ENCODE peak calls at places on chromosome 14, in six cellular contexts. One of them, this sample, is unnamed.

GRCh38 chr14:54447231-54447692 is 6.1 kb upstream of the CNIH1 start:
- DNase-seq in body of pancreas: no peak
- DNase-seq in sigmoid colon: no peak
- DNase-seq in dorsolateral prefrontal cortex: no peak
- DNase-seq in aorta: no peak
- DNase-seq in coronary artery: no peak
- DNase-seq in this sample: no peak

GRCh38 chr14:99262977-99263448 is 9.0 kb downstream of the BCL11B start:
- DNase-seq in body of pancreas: no peak
- DNase-seq in sigmoid colon: no peak
- DNase-seq in aorta: no peak
- DNase-seq in coronary artery: no peak
- DNase-seq in dorsolateral prefrontal cortex: no peak
- DNase-seq in this sample: no peak

GRCh38 chr14:104891121-104891551 is 26.1 kb downstream of the CEP170B start:
- DNase-seq in dorsolateral prefrontal cortex: no peak
- DNase-seq in body of pancreas: no peak
- DNase-seq in aorta: no peak
- DNase-seq in sigmoid colon: no peak
- DNase-seq in coronary artery: no peak
- DNase-seq in this sample: no peak

GRCh38 chr14:99659333-99659741 is 14.4 kb downstream of the HHIPL1 start:
- DNase-seq in dorsolateral prefrontal cortex: no peak
- DNase-seq in sigmoid colon: no peak
- DNase-seq in body of pancreas: no peak
- DNase-seq in coronary artery: no peak
- DNase-seq in aorta: no peak
- DNase-seq in this sample: no peak

GRCh38 chr14:104781271-104782077 is 14.1 kb downstream of the AKT1 start:
- DNase-seq in body of pancreas: no peak
- DNase-seq in aorta: no peak
- DNase-seq in coronary artery: no peak
- DNase-seq in dorsolateral prefrontal cortex: no peak
- DNase-seq in sigmoid colon: no peak
- DNase-seq in this sample: no peak

GRCh38 chr14:58280954-58281787 is 17.2 kb upstream of the ARID4A start:
- DNase-seq in aorta: peak; percentile 56
- DNase-seq in body of pancreas: no peak
- DNase-seq in coronary artery: no peak
- DNase-seq in dorsolateral prefrontal cortex: no peak
- DNase-seq in sigmoid colon: no peak
- DNase-seq in this sample: no peak

GRCh38 chr14:56964885-56965284 is 154.6 kb upstream of the OTX2 start:
- DNase-seq in aorta: no peak
- DNase-seq in sigmoid colon: no peak
- DNase-seq in body of pancreas: no peak
- DNase-seq in coronary artery: no peak
- DNase-seq in dorsolateral prefrontal cortex: no peak
- DNase-seq in this sample: no peak

GRCh38 chr14:71648725-71649124 is 283.5 kb upstream of the RGS6 start:
- DNase-seq in body of pancreas: no peak
- DNase-seq in dorsolateral prefrontal cortex: no peak
- DNase-seq in coronary artery: no peak
- DNase-seq in aorta: no peak
- DNase-seq in sigmoid colon: no peak
- DNase-seq in this sample: no peak

GRCh38 chr14:91387135-91387849 is 30.3 kb downstream of the CCDC88C start:
- DNase-seq in body of pancreas: no peak
- DNase-seq in coronary artery: no peak
- DNase-seq in aorta: peak; percentile 16
- DNase-seq in sigmoid colon: no peak
- DNase-seq in dorsolateral prefrontal cortex: no peak
- DNase-seq in this sample: no peak

GRCh38 chr14:90815817-90816662 is at the start of gene TTC7B:
- DNase-seq in sigmoid colon: peak; percentile 73
- DNase-seq in coronary artery: no peak
- DNase-seq in dorsolateral prefrontal cortex: peak; percentile 49
- DNase-seq in body of pancreas: peak; percentile 57
- DNase-seq in aorta: no peak
- DNase-seq in this sample: peak; percentile 30

GRCh38 chr14:21343035-21343794 is 40.6 kb downstream of the SUPT16H start:
- DNase-seq in body of pancreas: no peak
- DNase-seq in sigmoid colon: no peak
- DNase-seq in aorta: no peak
- DNase-seq in dorsolateral prefrontal cortex: no peak
- DNase-seq in coronary artery: no peak
- DNase-seq in this sample: no peak

GRCh38 chr14:88866305-88866704 is 41.9 kb downstream of the TTC8 start:
- DNase-seq in aorta: no peak
- DNase-seq in sigmoid colon: no peak
- DNase-seq in dorsolateral prefrontal cortex: no peak
- DNase-seq in body of pancreas: no peak
- DNase-seq in coronary artery: no peak
- DNase-seq in this sample: no peak

GRCh38 chr14:104977681-104978647 is at the start of gene AHNAK2:
- DNase-seq in body of pancreas: peak; percentile 75
- DNase-seq in coronary artery: no peak
- DNase-seq in sigmoid colon: peak; percentile 86
- DNase-seq in aorta: peak; percentile 89
- DNase-seq in dorsolateral prefrontal cortex: peak; percentile 67
- DNase-seq in this sample: peak; percentile 41

GRCh38 chr14:38207830-38208815 is at the start of gene SSTR1:
- DNase-seq in sigmoid colon: no peak
- DNase-seq in aorta: no peak
- DNase-seq in coronary artery: no peak
- DNase-seq in dorsolateral prefrontal cortex: no peak
- DNase-seq in body of pancreas: peak; percentile 85
- DNase-seq in this sample: no peak

GRCh38 chr14:67533754-67534085 is 630 bp downstream of the PLEKHH1 start:
- DNase-seq in sigmoid colon: peak; percentile 50
- DNase-seq in aorta: no peak
- DNase-seq in body of pancreas: no peak
- DNase-seq in coronary artery: no peak
- DNase-seq in dorsolateral prefrontal cortex: no peak
- DNase-seq in this sample: no peak

GRCh38 chr14:88998027-88998426 is 173.6 kb downstream of the TTC8 start:
- DNase-seq in dorsolateral prefrontal cortex: no peak
- DNase-seq in aorta: no peak
- DNase-seq in body of pancreas: no peak
- DNase-seq in coronary artery: no peak
- DNase-seq in sigmoid colon: no peak
- DNase-seq in this sample: no peak

GRCh38 chr14:24102357-24103048 is 8.4 kb downstream of the PCK2 start:
- DNase-seq in sigmoid colon: no peak
- DNase-seq in dorsolateral prefrontal cortex: no peak
- DNase-seq in aorta: peak; percentile 24
- DNase-seq in body of pancreas: no peak
- DNase-seq in coronary artery: no peak
- DNase-seq in this sample: no peak

GRCh38 chr14:102955636-102956035 is 33.2 kb downstream of the AMN start:
- DNase-seq in sigmoid colon: no peak
- DNase-seq in dorsolateral prefrontal cortex: no peak
- DNase-seq in body of pancreas: no peak
- DNase-seq in aorta: no peak
- DNase-seq in coronary artery: no peak
- DNase-seq in this sample: no peak

GRCh38 chr14:50804181-50804721 is 26.7 kb downstream of the NIN start:
- DNase-seq in coronary artery: no peak
- DNase-seq in sigmoid colon: no peak
- DNase-seq in aorta: peak; percentile 41
- DNase-seq in dorsolateral prefrontal cortex: no peak
- DNase-seq in body of pancreas: no peak
- DNase-seq in this sample: no peak

GRCh38 chr14:89248430-89249295 is 168.4 kb downstream of the FOXN3 start:
- DNase-seq in dorsolateral prefrontal cortex: no peak
- DNase-seq in sigmoid colon: no peak
- DNase-seq in coronary artery: no peak
- DNase-seq in body of pancreas: no peak
- DNase-seq in aorta: no peak
- DNase-seq in this sample: no peak

GRCh38 chr14:100065942-100066574 is 836 bp downstream of the EVL start:
- DNase-seq in coronary artery: no peak
- DNase-seq in dorsolateral prefrontal cortex: no peak
- DNase-seq in aorta: no peak
- DNase-seq in sigmoid colon: no peak
- DNase-seq in body of pancreas: no peak
- DNase-seq in this sample: no peak

GRCh38 chr14:72726444-72726843 is 167.5 kb downstream of the DPF3 start:
- DNase-seq in aorta: no peak
- DNase-seq in coronary artery: no peak
- DNase-seq in sigmoid colon: no peak
- DNase-seq in body of pancreas: no peak
- DNase-seq in dorsolateral prefrontal cortex: no peak
- DNase-seq in this sample: no peak

GRCh38 chr14:59905193-59905592 is 14.8 kb upstream of the LRRC9 start:
- DNase-seq in coronary artery: no peak
- DNase-seq in body of pancreas: no peak
- DNase-seq in dorsolateral prefrontal cortex: no peak
- DNase-seq in sigmoid colon: no peak
- DNase-seq in aorta: no peak
- DNase-seq in this sample: no peak

GRCh38 chr14:68140111-68140741 is 320.6 kb downstream of the RAD51B start:
- DNase-seq in dorsolateral prefrontal cortex: no peak
- DNase-seq in coronary artery: no peak
- DNase-seq in sigmoid colon: peak; percentile 89
- DNase-seq in body of pancreas: peak; percentile 44
- DNase-seq in aorta: peak; percentile 46
- DNase-seq in this sample: no peak

GRCh38 chr14:46250113-46250703 is 401.4 kb downstream of the RPL10L start:
- DNase-seq in sigmoid colon: no peak
- DNase-seq in aorta: no peak
- DNase-seq in coronary artery: no peak
- DNase-seq in body of pancreas: no peak
- DNase-seq in dorsolateral prefrontal cortex: no peak
- DNase-seq in this sample: no peak

GRCh38 chr14:72500234-72500838 is 393.6 kb downstream of the DPF3 start:
- DNase-seq in body of pancreas: no peak
- DNase-seq in aorta: no peak
- DNase-seq in coronary artery: no peak
- DNase-seq in sigmoid colon: no peak
- DNase-seq in dorsolateral prefrontal cortex: no peak
- DNase-seq in this sample: no peak

GRCh38 chr14:39368261-39368959 is 63.8 kb downstream of the FBXO33 start:
- DNase-seq in aorta: peak; percentile 54
- DNase-seq in dorsolateral prefrontal cortex: peak; percentile 49
- DNase-seq in coronary artery: no peak
- DNase-seq in body of pancreas: peak; percentile 57
- DNase-seq in sigmoid colon: peak; percentile 74
- DNase-seq in this sample: peak; percentile 44

GRCh38 chr14:55650992-55651391 is 71.0 kb downstream of the KTN1 start:
- DNase-seq in aorta: no peak
- DNase-seq in body of pancreas: no peak
- DNase-seq in dorsolateral prefrontal cortex: no peak
- DNase-seq in sigmoid colon: no peak
- DNase-seq in coronary artery: no peak
- DNase-seq in this sample: no peak
- H3K27ac ChIP-seq in aorta: no peak overlapping the region
- H3K27ac ChIP-seq in body of pancreas: no peak overlapping the region
- H3K27ac ChIP-seq in dorsolateral prefrontal cortex: no peak overlapping the region
- H3K27ac ChIP-seq in sigmoid colon: no peak overlapping the region
- H3K27ac ChIP-seq in coronary artery: no peak overlapping the region
- H3K27ac ChIP-seq in this sample: no peak overlapping the region

GRCh38 chr14:61466249-61466904 is 145.0 kb downstream of the PRKCH start:
- DNase-seq in coronary artery: peak; percentile 86
- DNase-seq in aorta: peak; percentile 77
- DNase-seq in sigmoid colon: peak; percentile 80
- DNase-seq in body of pancreas: peak; percentile 13
- DNase-seq in dorsolateral prefrontal cortex: no peak
- DNase-seq in this sample: no peak

GRCh38 chr14:61462566-61463195 is 141.3 kb downstream of the PRKCH start:
- DNase-seq in body of pancreas: no peak
- DNase-seq in aorta: no peak
- DNase-seq in coronary artery: peak; percentile 38
- DNase-seq in sigmoid colon: no peak
- DNase-seq in dorsolateral prefrontal cortex: no peak
- DNase-seq in this sample: no peak

GRCh38 chr14:61461808-61462275 is 140.5 kb downstream of the PRKCH start:
- DNase-seq in sigmoid colon: no peak
- DNase-seq in dorsolateral prefrontal cortex: peak; percentile 53
- DNase-seq in body of pancreas: peak; percentile 24
- DNase-seq in coronary artery: peak; percentile 65
- DNase-seq in aorta: no peak
- DNase-seq in this sample: no peak

GRCh38 chr14:61460853-61461611 is 139.7 kb downstream of the PRKCH start:
- DNase-seq in sigmoid colon: no peak
- DNase-seq in dorsolateral prefrontal cortex: no peak
- DNase-seq in body of pancreas: peak; percentile 21
- DNase-seq in aorta: no peak
- DNase-seq in coronary artery: peak; percentile 60
- DNase-seq in this sample: no peak

DNA sequence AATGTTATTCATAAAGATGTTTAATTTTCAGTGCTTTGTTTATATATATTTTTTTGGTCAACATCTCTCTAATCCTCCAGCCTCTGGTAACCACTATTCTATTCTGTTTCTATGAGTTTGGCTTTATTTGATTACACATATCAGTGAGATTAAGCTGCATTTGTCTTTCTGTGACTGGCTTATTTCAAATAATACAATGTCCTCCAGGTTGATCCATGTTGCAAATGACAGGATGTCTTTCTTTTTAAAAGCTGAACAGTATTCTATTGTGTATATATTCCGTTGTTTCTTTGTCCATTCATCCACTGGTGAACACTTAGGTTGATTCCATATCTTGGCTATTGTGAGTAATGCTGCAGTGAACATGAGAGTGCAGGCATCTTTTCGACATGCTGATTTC is 142.3 kb downstream of the PRKCH start:
- DNase-seq in sigmoid colon: no peak
- DNase-seq in dorsolateral prefrontal cortex: no peak
- DNase-seq in coronary artery: no peak
- DNase-seq in aorta: no peak
- DNase-seq in body of pancreas: no peak
- DNase-seq in this sample: no peak
- H3K27ac ChIP-seq in sigmoid colon: no peak overlapping the region
- H3K27ac ChIP-seq in dorsolateral prefrontal cortex: no peak overlapping the region
- H3K27ac ChIP-seq in coronary artery: no peak overlapping the region
- H3K27ac ChIP-seq in aorta: no peak overlapping the region
- H3K27ac ChIP-seq in body of pancreas: no peak overlapping the region
- H3K27ac ChIP-seq in this sample: no peak overlapping the region

GRCh38 chr14:101823081-101823480 is 61.6 kb downstream of the PPP2R5C start:
- DNase-seq in coronary artery: no peak
- DNase-seq in aorta: no peak
- DNase-seq in dorsolateral prefrontal cortex: no peak
- DNase-seq in sigmoid colon: no peak
- DNase-seq in body of pancreas: no peak
- DNase-seq in this sample: no peak
- H3K27ac ChIP-seq in coronary artery: peak overlapping the region; percentile 84
- H3K27ac ChIP-seq in aorta: no peak overlapping the region
- H3K27ac ChIP-seq in dorsolateral prefrontal cortex: peak overlapping the region; percentile 70
- H3K27ac ChIP-seq in sigmoid colon: peak overlapping the region; percentile 90
- H3K27ac ChIP-seq in body of pancreas: peak overlapping the region; percentile 68
- H3K27ac ChIP-seq in this sample: no peak overlapping the region

DNA sequence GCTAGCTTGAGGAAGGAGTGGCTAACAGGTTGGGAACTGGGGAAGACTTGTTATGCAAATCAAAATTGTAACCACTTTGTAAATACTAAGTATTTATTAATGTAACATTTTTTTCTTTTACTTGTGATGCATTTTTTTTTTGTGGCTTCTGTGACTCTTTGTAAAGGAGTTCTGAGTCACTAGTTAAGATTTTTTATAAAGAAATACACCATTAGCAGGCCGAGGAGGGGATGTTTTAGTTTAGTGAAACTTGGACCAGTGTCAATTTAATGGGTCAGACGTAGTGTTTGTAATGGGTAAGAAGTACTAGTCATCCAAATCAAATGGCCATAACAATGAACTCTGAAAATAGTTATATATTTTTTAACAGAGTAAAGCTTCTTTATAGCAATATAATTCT is 43.1 kb downstream of the AKAP6 start:
- DNase-seq in aorta: no peak
- DNase-seq in body of pancreas: no peak
- DNase-seq in sigmoid colon: no peak
- DNase-seq in dorsolateral prefrontal cortex: no peak
- DNase-seq in coronary artery: no peak
- DNase-seq in this sample: no peak
- H3K27ac ChIP-seq in aorta: no peak overlapping the region
- H3K27ac ChIP-seq in body of pancreas: no peak overlapping the region
- H3K27ac ChIP-seq in sigmoid colon: no peak overlapping the region
- H3K27ac ChIP-seq in dorsolateral prefrontal cortex: peak overlapping the region; percentile 28
- H3K27ac ChIP-seq in coronary artery: no peak overlapping the region
- H3K27ac ChIP-seq in this sample: no peak overlapping the region